ENCODE peak calls at places on chromosome 17, in seven cellular contexts. One of them, this sample, is unnamed.
A peak's percentile ranks its signal among the peaks of the same experiment; 100 is the strongest.

GRCh38 chr17:41464682-41465081 is 2.5 kb downstream of the KRT32 start:
- DNase-seq in neural progenitor cell: no peak
- DNase-seq in hepatocyte: peak; percentile 28
- DNase-seq in GM23248: peak; percentile 99
- DNase-seq in HCT116: peak; percentile 79
- DNase-seq in PC-3: peak; percentile 96
- DNase-seq in SK-N-SH: no peak
- DNase-seq in this sample: no peak

GRCh38 chr17:59914274-59914854 is 21.4 kb downstream of the RPS6KB1 start:
- DNase-seq in neural progenitor cell: peak; percentile 52
- DNase-seq in hepatocyte: peak; percentile 61
- DNase-seq in GM23248: peak; percentile 68
- DNase-seq in HCT116: peak; percentile 19
- DNase-seq in PC-3: peak; percentile 70
- DNase-seq in SK-N-SH: peak; percentile 75
- DNase-seq in this sample: peak; percentile 35

GRCh38 chr17:55238931-55239297 is 25.8 kb upstream of the HLF start:
- DNase-seq in neural progenitor cell: peak; percentile 42
- DNase-seq in hepatocyte: peak; percentile 41
- DNase-seq in GM23248: peak; percentile 31
- DNase-seq in HCT116: no peak
- DNase-seq in PC-3: no peak
- DNase-seq in SK-N-SH: peak; percentile 55
- DNase-seq in this sample: peak; percentile 53

GRCh38 chr17:4719684-4720221 is 9.3 kb downstream of the ARRB2 start:
- DNase-seq in neural progenitor cell: no peak
- DNase-seq in hepatocyte: peak; percentile 47
- DNase-seq in GM23248: no peak
- DNase-seq in HCT116: no peak
- DNase-seq in PC-3: no peak
- DNase-seq in SK-N-SH: no peak
- DNase-seq in this sample: no peak

GRCh38 chr17:61689610-61690180 is 98.7 kb upstream of the NACA2 start:
- DNase-seq in neural progenitor cell: no peak
- DNase-seq in hepatocyte: no peak
- DNase-seq in GM23248: peak; percentile 5
- DNase-seq in HCT116: no peak
- DNase-seq in PC-3: peak; percentile 43
- DNase-seq in SK-N-SH: no peak
- DNase-seq in this sample: no peak

GRCh38 chr17:28549274-28550132 is 2.9 kb downstream of the UNC119 start:
- DNase-seq in neural progenitor cell: peak; percentile 85
- DNase-seq in hepatocyte: no peak
- DNase-seq in GM23248: no peak
- DNase-seq in HCT116: no peak
- DNase-seq in PC-3: no peak
- DNase-seq in SK-N-SH: no peak
- DNase-seq in this sample: no peak

GRCh38 chr17:28916302-28916934 is 13.5 kb upstream of the DHRS13 start:
- DNase-seq in neural progenitor cell: peak; percentile 58
- DNase-seq in hepatocyte: peak; percentile 57
- DNase-seq in GM23248: peak; percentile 67
- DNase-seq in HCT116: peak; percentile 13
- DNase-seq in PC-3: no peak
- DNase-seq in SK-N-SH: peak; percentile 49
- DNase-seq in this sample: peak; percentile 47

GRCh38 chr17:53687324-53687723 is 135.4 kb upstream of the KIF2B start:
- DNase-seq in neural progenitor cell: peak; percentile 5
- DNase-seq in hepatocyte: no peak
- DNase-seq in GM23248: no peak
- DNase-seq in HCT116: no peak
- DNase-seq in PC-3: no peak
- DNase-seq in SK-N-SH: no peak
- DNase-seq in this sample: no peak

GRCh38 chr17:17507465-17508011 is 11.3 kb upstream of the RASD1 start:
- DNase-seq in neural progenitor cell: no peak
- DNase-seq in hepatocyte: no peak
- DNase-seq in GM23248: no peak
- DNase-seq in HCT116: no peak
- DNase-seq in PC-3: no peak
- DNase-seq in SK-N-SH: no peak
- DNase-seq in this sample: no peak

GRCh38 chr17:13925579-13925978 is 143.7 kb upstream of the COX10 start:
- DNase-seq in neural progenitor cell: no peak
- DNase-seq in hepatocyte: no peak
- DNase-seq in GM23248: no peak
- DNase-seq in HCT116: no peak
- DNase-seq in PC-3: peak; percentile 53
- DNase-seq in SK-N-SH: no peak
- DNase-seq in this sample: no peak

GRCh38 chr17:50627782-50628601 is 6.7 kb upstream of the ABCC3 start:
- DNase-seq in neural progenitor cell: peak; percentile 66
- DNase-seq in hepatocyte: peak; percentile 90
- DNase-seq in GM23248: no peak
- DNase-seq in HCT116: no peak
- DNase-seq in PC-3: peak; percentile 48
- DNase-seq in SK-N-SH: peak; percentile 79
- DNase-seq in this sample: peak; percentile 48

GRCh38 chr17:64410750-64411490 is 20.3 kb upstream of the PECAM1 start:
- DNase-seq in neural progenitor cell: peak; percentile 15
- DNase-seq in hepatocyte: no peak
- DNase-seq in GM23248: no peak
- DNase-seq in HCT116: no peak
- DNase-seq in PC-3: no peak
- DNase-seq in SK-N-SH: no peak
- DNase-seq in this sample: no peak

GRCh38 chr17:6374761-6375312 is 60.1 kb downstream of the AIPL1 start:
- DNase-seq in neural progenitor cell: peak; percentile 67
- DNase-seq in hepatocyte: peak; percentile 83
- DNase-seq in GM23248: peak; percentile 39
- DNase-seq in HCT116: peak; percentile 57
- DNase-seq in PC-3: peak; percentile 83
- DNase-seq in SK-N-SH: no peak
- DNase-seq in this sample: no peak

GRCh38 chr17:8029121-8029520 is 9.7 kb upstream of the ALOX15B start:
- DNase-seq in neural progenitor cell: no peak
- DNase-seq in hepatocyte: no peak
- DNase-seq in GM23248: peak; percentile 84
- DNase-seq in HCT116: no peak
- DNase-seq in PC-3: peak; percentile 78
- DNase-seq in SK-N-SH: no peak
- DNase-seq in this sample: no peak

GRCh38 chr17:65099941-65100315 is 37.2 kb upstream of the RGS9 start:
- DNase-seq in neural progenitor cell: no peak
- DNase-seq in hepatocyte: no peak
- DNase-seq in GM23248: peak; percentile 88
- DNase-seq in HCT116: peak; percentile 80
- DNase-seq in PC-3: peak; percentile 94
- DNase-seq in SK-N-SH: no peak
- DNase-seq in this sample: peak; percentile 50

GRCh38 chr17:78723001-78723796 is 58.9 kb downstream of the CYTH1 start:
- DNase-seq in neural progenitor cell: peak; percentile 86
- DNase-seq in hepatocyte: peak; percentile 75
- DNase-seq in GM23248: peak; percentile 38
- DNase-seq in HCT116: no peak
- DNase-seq in PC-3: no peak
- DNase-seq in SK-N-SH: peak; percentile 93
- DNase-seq in this sample: peak; percentile 35

GRCh38 chr17:73292031-73292531 is 19.7 kb downstream of the CDC42EP4 start:
- DNase-seq in neural progenitor cell: no peak
- DNase-seq in hepatocyte: no peak
- DNase-seq in GM23248: peak; percentile 83
- DNase-seq in HCT116: peak; percentile 89
- DNase-seq in PC-3: peak; percentile 95
- DNase-seq in SK-N-SH: peak; percentile 11
- DNase-seq in this sample: no peak

GRCh38 chr17:57264776-57265175 is 8.5 kb downstream of the MSI2 start:
- DNase-seq in neural progenitor cell: no peak
- DNase-seq in hepatocyte: no peak
- DNase-seq in GM23248: no peak
- DNase-seq in HCT116: no peak
- DNase-seq in PC-3: no peak
- DNase-seq in SK-N-SH: no peak
- DNase-seq in this sample: no peak

GRCh38 chr17:79296290-79296689 is 221.7 kb downstream of the ENGASE start:
- DNase-seq in neural progenitor cell: no peak
- DNase-seq in hepatocyte: no peak
- DNase-seq in GM23248: no peak
- DNase-seq in HCT116: no peak
- DNase-seq in PC-3: no peak
- DNase-seq in SK-N-SH: no peak
- DNase-seq in this sample: no peak

GRCh38 chr17:58318065-58318481 is 10.5 kb downstream of the TSPOAP1 start:
- DNase-seq in neural progenitor cell: no peak
- DNase-seq in hepatocyte: no peak
- DNase-seq in GM23248: no peak
- DNase-seq in HCT116: no peak
- DNase-seq in PC-3: no peak
- DNase-seq in SK-N-SH: no peak
- DNase-seq in this sample: no peak

GRCh38 chr17:79065105-79065670 is 9.4 kb upstream of the ENGASE start:
- DNase-seq in neural progenitor cell: peak; percentile 64
- DNase-seq in hepatocyte: peak; percentile 60
- DNase-seq in GM23248: peak; percentile 57
- DNase-seq in HCT116: peak; percentile 52
- DNase-seq in PC-3: peak; percentile 78
- DNase-seq in SK-N-SH: no peak
- DNase-seq in this sample: no peak

GRCh38 chr17:39952665-39953470 is 9.9 kb upstream of the GSDMA start:
- DNase-seq in neural progenitor cell: peak; percentile 99
- DNase-seq in hepatocyte: peak; percentile 98
- DNase-seq in GM23248: peak; percentile 96
- DNase-seq in HCT116: peak; percentile 90
- DNase-seq in PC-3: peak; percentile 79
- DNase-seq in SK-N-SH: peak; percentile 98
- DNase-seq in this sample: peak; percentile 94

GRCh38 chr17:42202696-42203095 is 8.4 kb upstream of the GHDC start:
- DNase-seq in neural progenitor cell: no peak
- DNase-seq in hepatocyte: no peak
- DNase-seq in GM23248: no peak
- DNase-seq in HCT116: no peak
- DNase-seq in PC-3: no peak
- DNase-seq in SK-N-SH: no peak
- DNase-seq in this sample: no peak

GRCh38 chr17:80083136-80083661 is 18.2 kb upstream of the GAA start:
- DNase-seq in neural progenitor cell: no peak
- DNase-seq in hepatocyte: no peak
- DNase-seq in GM23248: no peak
- DNase-seq in HCT116: no peak
- DNase-seq in PC-3: no peak
- DNase-seq in SK-N-SH: no peak
- DNase-seq in this sample: no peak

GRCh38 chr17:82536220-82537201 is 17.0 kb downstream of the FOXK2 start:
- DNase-seq in neural progenitor cell: no peak
- DNase-seq in hepatocyte: peak; percentile 63
- DNase-seq in GM23248: peak; percentile 88
- DNase-seq in HCT116: no peak
- DNase-seq in PC-3: peak; percentile 36
- DNase-seq in SK-N-SH: peak; percentile 54
- DNase-seq in this sample: peak; percentile 62

GRCh38 chr17:79109584-79109983 is 35.0 kb downstream of the ENGASE start:
- DNase-seq in neural progenitor cell: peak; percentile 69
- DNase-seq in hepatocyte: no peak
- DNase-seq in GM23248: no peak
- DNase-seq in HCT116: no peak
- DNase-seq in PC-3: peak; percentile 20
- DNase-seq in SK-N-SH: peak; percentile 79
- DNase-seq in this sample: no peak

GRCh38 chr17:696412-696811 is 18.2 kb downstream of the VPS53 start:
- DNase-seq in neural progenitor cell: no peak
- DNase-seq in hepatocyte: no peak
- DNase-seq in GM23248: no peak
- DNase-seq in HCT116: no peak
- DNase-seq in PC-3: no peak
- DNase-seq in SK-N-SH: peak; percentile 27
- DNase-seq in this sample: no peak

GRCh38 chr17:22272363-22273146 is 580.2 kb downstream of the KCNJ18 start:
- DNase-seq in neural progenitor cell: no peak
- DNase-seq in hepatocyte: no peak
- DNase-seq in GM23248: no peak
- DNase-seq in HCT116: no peak
- DNase-seq in PC-3: no peak
- DNase-seq in SK-N-SH: no peak
- DNase-seq in this sample: no peak
- H3K9me3 ChIP-seq in neural progenitor cell: peaks cover 22% of the 10 kb centered on the region
- H3K9me3 ChIP-seq in hepatocyte: no peaks in the 10 kb centered on the region
- H3K9me3 ChIP-seq in GM23248: no peaks in the 10 kb centered on the region
- H3K9me3 ChIP-seq in HCT116: peaks cover 3% of the 10 kb centered on the region
- H3K9me3 ChIP-seq in PC-3: no peaks in the 10 kb centered on the region
- H3K9me3 ChIP-seq in SK-N-SH: no peaks in the 10 kb centered on the region
- H3K9me3 ChIP-seq in this sample: no peaks in the 10 kb centered on the region

GRCh38 chr17:19762515-19762961 is 14.4 kb upstream of the ALDH3A1 start:
- DNase-seq in neural progenitor cell: peak; percentile 84
- DNase-seq in hepatocyte: peak; percentile 84
- DNase-seq in GM23248: peak; percentile 89
- DNase-seq in HCT116: no peak
- DNase-seq in PC-3: peak; percentile 75
- DNase-seq in SK-N-SH: peak; percentile 92
- DNase-seq in this sample: peak; percentile 51
- TF ChIP-seq EZH2phosphoT487 in neural progenitor cell: no peak
- TF ChIP-seq EZH2phosphoT487 in hepatocyte: no peak
- TF ChIP-seq EZH2phosphoT487 in GM23248: no peak
- TF ChIP-seq EZH2phosphoT487 in HCT116: no peak
- TF ChIP-seq EZH2phosphoT487 in PC-3: no peak
- TF ChIP-seq EZH2phosphoT487 in SK-N-SH: no peak
- TF ChIP-seq EZH2phosphoT487 in this sample: no peak

DNA sequence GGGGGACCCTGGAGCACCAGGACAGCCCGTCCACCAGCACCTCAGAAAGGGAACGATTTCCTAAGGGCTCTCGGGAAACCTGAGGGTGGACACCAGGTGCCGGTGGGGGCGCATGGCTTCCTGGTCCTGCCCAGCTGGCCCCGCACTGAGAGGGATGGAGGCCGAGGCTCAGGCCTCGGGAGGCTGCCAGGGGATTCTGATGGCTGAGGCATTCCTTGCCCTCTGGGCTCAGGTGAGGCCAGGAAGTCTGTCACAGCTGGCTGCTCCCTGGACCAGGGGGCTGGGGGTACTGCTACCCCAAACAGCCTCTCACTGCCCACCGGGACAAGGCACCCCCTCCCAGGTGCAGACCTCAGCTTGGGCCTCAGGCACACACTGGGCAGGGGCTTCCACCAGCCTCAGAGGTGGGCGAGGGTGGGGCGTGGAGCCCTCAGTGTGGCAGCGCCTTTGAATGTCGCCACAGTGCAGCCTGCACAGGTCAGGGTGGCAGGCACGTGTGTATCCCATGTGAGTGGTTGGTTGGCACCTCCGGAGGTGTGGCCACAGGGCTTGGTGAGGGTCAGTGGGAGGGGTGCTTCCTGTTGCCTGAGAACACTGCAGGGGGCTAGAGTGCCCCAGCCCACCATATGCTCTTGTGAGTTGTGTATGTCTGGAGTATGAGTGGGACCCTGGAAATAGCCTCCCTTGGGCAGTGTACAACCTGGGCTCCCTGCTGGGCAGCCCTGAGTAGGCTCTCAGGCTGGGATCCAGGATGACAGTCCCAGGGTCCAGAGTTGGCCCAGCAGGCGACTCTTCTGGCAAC is 3.9 kb upstream of the FSCN2 start:
- DNase-seq in neural progenitor cell: no peak
- DNase-seq in hepatocyte: no peak
- DNase-seq in GM23248: no peak
- DNase-seq in HCT116: no peak
- DNase-seq in PC-3: no peak
- DNase-seq in SK-N-SH: no peak
- DNase-seq in this sample: no peak
- H3K27me3 ChIP-seq in neural progenitor cell: peaks cover 42% of the 10 kb centered on the region
- H3K27me3 ChIP-seq in hepatocyte: peaks cover under 1% of the 10 kb centered on the region
- H3K27me3 ChIP-seq in GM23248: no peaks in the 10 kb centered on the region
- H3K27me3 ChIP-seq in HCT116: no peaks in the 10 kb centered on the region
- H3K27me3 ChIP-seq in PC-3: peaks cover 3% of the 10 kb centered on the region
- H3K27me3 ChIP-seq in SK-N-SH: no peaks in the 10 kb centered on the region
- H3K27me3 ChIP-seq in this sample: peaks cover 21% of the 10 kb centered on the region

GRCh38 chr17:22145605-22146178 is 453.4 kb downstream of the KCNJ18 start:
- DNase-seq in neural progenitor cell: no peak
- DNase-seq in hepatocyte: no peak
- DNase-seq in GM23248: no peak
- DNase-seq in HCT116: no peak
- DNase-seq in PC-3: no peak
- DNase-seq in SK-N-SH: no peak
- DNase-seq in this sample: no peak
- H3K9me3 ChIP-seq in neural progenitor cell: peaks cover 26% of the 10 kb centered on the region
- H3K9me3 ChIP-seq in hepatocyte: peaks cover 4% of the 10 kb centered on the region
- H3K9me3 ChIP-seq in GM23248: no peaks in the 10 kb centered on the region
- H3K9me3 ChIP-seq in HCT116: peaks cover 70% of the 10 kb centered on the region
- H3K9me3 ChIP-seq in PC-3: peaks cover 32% of the 10 kb centered on the region
- H3K9me3 ChIP-seq in SK-N-SH: no peaks in the 10 kb centered on the region
- H3K9me3 ChIP-seq in this sample: no peaks in the 10 kb centered on the region

This sample was measured in MM.1S.